ENCODE peak calls at places on chromosomes 2 and 18, in five cellular contexts. S is PC-3; E is CD4-positive, alpha-beta T cell; D is tibial artery; X is colonic mucosa. R is an unnamed sample.

GRCh38 chr18:9845256-9845655 is 40.5 kb upstream of the TXNDC2 start:
- DNase-seq in X (no peak), D (no peak), E (no peak), S (no peak), R (no peak)

GRCh38 chr2:205370726-205371125 is 311.6 kb upstream of the NRP2 start:
- DNase-seq in D (no peak), E (no peak), S (no peak), X (no peak), R (no peak)

GRCh38 chr2:111041398-111042202 is 79.1 kb upstream of the BCL2L11 start:
- DNase-seq in E (no peak), X (peak; percentile 7), D (no peak), S (no peak), R (no peak)

GRCh38 chr2:45459860-45460259 is 151.2 kb downstream of the SRBD1 start:
- DNase-seq in D (no peak), S (no peak), E (no peak), X (peak; percentile 40), R (no peak)

GRCh38 chr2:44578401-44579135 is 216.8 kb downstream of the CAMKMT start:
- DNase-seq in S (peak; percentile 66), E (no peak), D (no peak), X (no peak), R (no peak)

GRCh38 chr2:233964581-233964980 is 47.4 kb downstream of the TRPM8 start:
- DNase-seq in X (no peak), S (no peak), E (no peak), D (no peak), R (no peak)

GRCh38 chr2:199310654-199311275 is 147.0 kb downstream of the SATB2 start:
- DNase-seq in X (no peak), E (no peak), S (no peak), D (no peak), R (no peak)

GRCh38 chr2:45483997-45484396 is 127.1 kb downstream of the SRBD1 start:
- DNase-seq in D (no peak), E (no peak), X (no peak), S (peak; percentile 29), R (no peak)

GRCh38 chr2:64454316-64455030 is 511 bp downstream of the LGALSL start:
- DNase-seq in D (peak; percentile 82), X (peak; percentile 56), E (peak; percentile 35), S (peak; percentile 57), R (peak; percentile 5)

GRCh38 chr2:191707542-191707941 is 29.6 kb downstream of the NABP1 start:
- DNase-seq in E (no peak), S (no peak), D (no peak), X (no peak), R (no peak)

GRCh38 chr2:20595439-20596192 is 55.3 kb downstream of the HS1BP3 start:
- DNase-seq in E (no peak), X (no peak), S (peak; percentile 57), D (peak; percentile 72), R (peak; percentile 39)

DNA sequence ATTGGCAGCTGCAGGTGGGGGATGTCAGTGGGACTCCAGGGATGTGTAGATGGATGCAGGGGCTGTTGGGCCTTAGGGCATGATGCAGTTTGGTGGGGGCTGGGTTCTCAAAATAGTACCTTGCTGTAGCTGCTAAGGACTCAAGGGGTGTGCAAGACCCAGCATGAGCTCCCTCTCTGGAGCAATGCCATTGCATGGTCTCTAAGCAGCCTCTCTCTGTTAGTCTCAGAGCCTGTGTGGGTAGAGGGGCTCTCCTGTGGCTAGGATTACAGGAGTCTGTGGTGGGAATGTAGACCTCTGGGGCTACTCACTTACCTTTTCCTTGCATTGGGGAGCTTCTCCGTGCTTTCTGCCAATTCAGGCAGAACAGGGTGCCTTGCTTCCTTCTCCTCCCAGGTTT is 228.9 kb downstream of the LPIN1 start:
- DNase-seq in E (no peak), X (no peak), S (no peak), D (no peak), R (no peak)
- H3K9me3 ChIP-seq in E (peaks cover 24% of the 10 kb centered on the region), X (no peaks in the 10 kb centered on the region), S (peaks cover 6% of the 10 kb centered on the region), D (peaks cover 26% of the 10 kb centered on the region), R (peaks cover 14% of the 10 kb centered on the region)

GRCh38 chr2:83162421-83162820 is 1296.7 kb downstream of the SUCLG1 start:
- DNase-seq in X (no peak), S (no peak), D (no peak), E (no peak), R (no peak)

GRCh38 chr2:83155826-83156225 is 1303.3 kb downstream of the SUCLG1 start:
- DNase-seq in E (no peak), S (no peak), D (no peak), X (no peak), R (no peak)

DNA sequence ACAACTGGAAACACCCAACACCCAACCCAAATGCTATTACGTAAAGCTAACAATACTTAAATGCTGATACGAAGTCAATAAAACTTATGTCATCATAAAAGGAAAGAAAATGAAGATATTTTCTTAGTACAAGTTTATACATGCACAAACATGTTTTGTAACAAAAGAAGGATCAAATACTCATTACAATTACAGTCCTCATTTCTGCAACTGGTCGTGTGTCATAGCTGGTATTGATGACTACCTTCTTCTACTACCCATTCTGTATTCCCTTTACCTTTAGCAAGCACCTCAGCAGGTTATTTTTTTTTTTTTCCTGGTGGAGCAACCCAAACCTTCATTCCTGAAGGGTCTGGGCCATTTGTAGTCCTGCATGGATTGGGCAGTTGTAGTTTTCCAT is 1298.5 kb downstream of the SUCLG1 start:
- DNase-seq in S (no peak), X (no peak), E (no peak), D (no peak), R (no peak)
- H3K9me3 ChIP-seq in S (peaks cover 3% of the 10 kb centered on the region), X (no peaks in the 10 kb centered on the region), E (no peaks in the 10 kb centered on the region), D (no peaks in the 10 kb centered on the region), R (no peaks in the 10 kb centered on the region)

GRCh38 chr2:102147935-102148334 is 5.4 kb downstream of the IL1R1 start:
- DNase-seq in X (no peak), S (no peak), D (no peak), E (no peak), R (no peak)

GRCh38 chr2:102149243-102149642 is 6.7 kb downstream of the IL1R1 start:
- DNase-seq in X (no peak), S (no peak), E (no peak), D (no peak), R (no peak)

GRCh38 chr2:102145939-102146338 is 3.4 kb downstream of the IL1R1 start:
- DNase-seq in D (no peak), E (no peak), X (no peak), S (no peak), R (no peak)

GRCh38 chr2:102154364-102154763 is 11.8 kb downstream of the IL1R1 start:
- DNase-seq in X (no peak), E (no peak), S (no peak), D (no peak), R (no peak)

DNA sequence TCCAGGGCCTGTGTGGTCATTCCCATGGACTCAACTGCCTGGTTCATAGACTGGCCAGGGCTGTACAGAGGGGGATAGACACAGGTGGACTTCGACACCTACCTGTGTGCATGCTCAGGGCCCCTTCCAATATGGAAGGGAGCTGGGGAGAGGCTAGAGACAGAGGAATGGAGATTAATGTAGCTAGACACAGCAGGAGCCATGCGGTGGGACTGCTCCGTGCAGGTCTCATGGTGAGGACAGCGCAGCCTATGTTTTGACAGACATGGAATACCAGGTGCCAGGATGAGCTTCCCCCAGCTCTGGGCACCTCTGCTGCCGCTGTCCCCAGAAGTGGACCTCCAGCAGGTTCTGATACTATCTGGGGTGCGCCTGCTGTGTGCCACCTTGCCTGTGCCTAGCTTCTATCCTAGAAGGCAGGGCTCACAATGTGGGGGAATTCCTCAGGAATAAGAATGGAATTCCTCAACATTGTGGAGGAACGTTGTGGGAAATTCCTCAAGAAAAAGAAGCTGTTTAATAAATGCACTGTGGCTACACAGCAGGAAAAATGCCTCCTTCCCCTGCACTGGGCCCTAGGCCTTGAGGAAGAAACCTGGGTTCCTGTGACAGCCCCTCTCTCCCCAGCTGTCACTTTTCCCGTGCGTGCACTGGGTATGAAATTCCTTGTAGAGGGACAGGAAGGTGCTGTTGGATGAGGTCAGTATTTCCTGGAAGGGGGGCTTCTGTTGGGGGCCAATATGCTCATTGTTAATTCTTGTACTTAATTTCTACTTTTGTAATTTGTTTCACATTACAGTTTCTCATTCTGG is 7.3 kb downstream of the IL1R1 start:
- DNase-seq in E (no peak), X (no peak), D (no peak), S (no peak), R (no peak)
- H3K9me3 ChIP-seq in E (peaks cover 44% of the 10 kb centered on the region), X (no peaks in the 10 kb centered on the region), D (peaks cover 18% of the 10 kb centered on the region), S (no peaks in the 10 kb centered on the region), R (peaks cover 4% of the 10 kb centered on the region)

GRCh38 chr2:37168217-37168981 is 11.6 kb upstream of the EIF2AK2 start:
- DNase-seq in S (peak; percentile 66), X (peak; percentile 21), E (peak; percentile 6), D (no peak), R (no peak)

GRCh38 chr2:37171624-37171950 is 14.8 kb upstream of the EIF2AK2 start:
- DNase-seq in X (no peak), D (no peak), S (no peak), E (no peak), R (no peak)

GRCh38 chr2:37164757-37165156 is 8.0 kb upstream of the EIF2AK2 start:
- DNase-seq in X (no peak), D (no peak), E (no peak), S (no peak), R (no peak)

GRCh38 chr2:37167636-37168182 is 10.9 kb upstream of the EIF2AK2 start:
- DNase-seq in D (no peak), S (peak; percentile 30), E (no peak), X (no peak), R (no peak)
- H3K9me3 ChIP-seq in D (peaks cover 19% of the 10 kb centered on the region), S (peaks cover 5% of the 10 kb centered on the region), E (no peaks in the 10 kb centered on the region), X (no peaks in the 10 kb centered on the region), R (no peaks in the 10 kb centered on the region)

R was measured in CD8-positive, alpha-beta memory T cell.